ENCODE peak calls at places on chromosomes 4 and X, in seven cellular contexts. One of them, this sample, is unnamed.

GRCh38 chrX:151081016-151081415 is 95.4 kb upstream of the GPR50 start:
- DNase-seq in OCI-LY7: no peak
- DNase-seq in hepatocyte: no peak
- DNase-seq in neural progenitor cell: no peak
- DNase-seq in HCT116: no peak
- DNase-seq in GM23248: no peak
- DNase-seq in PC-3: no peak
- DNase-seq in this sample: peak

GRCh38 chrX:153981771-153982533 is 9.4 kb downstream of the TMEM187 start:
- DNase-seq in OCI-LY7: no peak
- DNase-seq in hepatocyte: no peak
- DNase-seq in neural progenitor cell: no peak
- DNase-seq in HCT116: no peak
- DNase-seq in GM23248: no peak
- DNase-seq in PC-3: no peak
- DNase-seq in this sample: no peak

GRCh38 chr4:150581206-150581605 is 745 bp upstream of the MAB21L2 start:
- DNase-seq in OCI-LY7: no peak
- DNase-seq in hepatocyte: no peak
- DNase-seq in neural progenitor cell: no peak
- DNase-seq in HCT116: no peak
- DNase-seq in GM23248: no peak
- DNase-seq in PC-3: no peak
- DNase-seq in this sample: no peak

GRCh38 chr4:2409381-2409783 is 9.1 kb downstream of the ZFYVE28 start:
- DNase-seq in OCI-LY7: no peak
- DNase-seq in hepatocyte: no peak
- DNase-seq in neural progenitor cell: no peak
- DNase-seq in HCT116: no peak
- DNase-seq in GM23248: no peak
- DNase-seq in PC-3: no peak
- DNase-seq in this sample: no peak

GRCh38 chr4:120842046-120842445 is 80.5 kb downstream of the PRDM5 start:
- DNase-seq in OCI-LY7: no peak
- DNase-seq in hepatocyte: no peak
- DNase-seq in neural progenitor cell: no peak
- DNase-seq in HCT116: no peak
- DNase-seq in GM23248: peak
- DNase-seq in PC-3: no peak
- DNase-seq in this sample: no peak

GRCh38 chr4:154230091-154230490 is 261.5 kb downstream of the DCHS2 start:
- DNase-seq in OCI-LY7: no peak
- DNase-seq in hepatocyte: no peak
- DNase-seq in neural progenitor cell: no peak
- DNase-seq in HCT116: no peak
- DNase-seq in GM23248: peak
- DNase-seq in PC-3: no peak
- DNase-seq in this sample: no peak

GRCh38 chrX:72202792-72203401 is 21.3 kb downstream of the PIN4 start:
- DNase-seq in OCI-LY7: no peak
- DNase-seq in hepatocyte: no peak
- DNase-seq in neural progenitor cell: no peak
- DNase-seq in HCT116: no peak
- DNase-seq in GM23248: no peak
- DNase-seq in PC-3: no peak
- DNase-seq in this sample: peak

GRCh38 chrX:340641-341423 is 22.2 kb upstream of the GTPBP6 start:
- DNase-seq in OCI-LY7: no peak
- DNase-seq in hepatocyte: no peak
- DNase-seq in neural progenitor cell: no peak
- DNase-seq in HCT116: no peak
- DNase-seq in GM23248: no peak
- DNase-seq in PC-3: no peak
- DNase-seq in this sample: no peak

GRCh38 chrX:51148848-51149247 is 183.8 kb upstream of the NUDT10 start:
- DNase-seq in OCI-LY7: peak
- DNase-seq in hepatocyte: peak
- DNase-seq in neural progenitor cell: peak
- DNase-seq in HCT116: peak
- DNase-seq in GM23248: no peak
- DNase-seq in PC-3: peak
- DNase-seq in this sample: peak

DNA sequence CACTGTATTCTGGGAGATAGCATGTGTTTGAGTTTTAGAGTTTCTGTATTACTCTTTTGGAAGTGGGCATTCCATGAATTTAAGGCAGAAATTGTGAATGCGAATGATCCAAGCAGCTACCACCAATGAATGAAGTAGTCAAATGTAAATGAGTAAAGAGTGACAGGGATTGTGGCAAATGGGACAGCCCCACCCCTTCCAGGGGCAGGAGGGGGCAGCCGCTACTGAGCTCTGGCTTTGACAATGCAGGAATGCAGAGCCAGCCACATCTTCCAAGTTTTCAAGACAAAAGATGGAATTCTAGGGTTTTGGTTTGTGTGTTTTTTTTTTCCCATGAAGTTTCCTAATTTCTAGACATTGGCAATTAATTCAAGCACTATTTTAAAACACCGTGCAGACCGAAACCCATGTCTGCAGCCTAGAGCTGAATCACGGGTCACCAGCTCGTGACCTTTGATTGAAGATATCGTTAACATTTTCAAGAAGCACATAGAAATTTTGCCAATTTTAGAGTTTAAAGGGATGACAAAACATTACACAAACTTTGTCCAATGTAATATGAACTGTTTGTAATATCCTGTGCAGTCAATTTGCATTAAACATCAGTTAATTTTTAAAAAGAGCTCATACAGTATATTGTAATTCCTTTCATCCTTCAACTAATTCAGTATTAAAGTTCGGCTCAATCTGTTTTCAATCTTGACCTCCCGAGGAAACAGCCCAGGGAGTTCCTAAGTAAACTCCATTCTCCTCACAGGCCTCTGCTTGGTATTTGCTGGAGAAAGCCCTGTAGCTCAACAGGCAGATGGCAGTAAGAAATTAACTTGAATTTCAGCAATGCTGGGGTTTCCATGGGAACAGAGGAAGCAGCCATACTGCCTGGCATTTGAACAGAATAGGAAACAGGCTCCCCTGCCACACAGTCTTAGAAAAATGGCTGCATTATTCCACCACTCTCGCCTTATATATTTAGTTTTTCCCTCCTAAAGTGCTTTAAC is 83.4 kb downstream of the UCHL1 start:
- DNase-seq in OCI-LY7: no peak
- DNase-seq in hepatocyte: peak
- DNase-seq in neural progenitor cell: peak
- DNase-seq in HCT116: no peak
- DNase-seq in GM23248: peak
- DNase-seq in PC-3: peak
- DNase-seq in this sample: peak
- TF ChIP-seq EZH2phosphoT487 in OCI-LY7: no peak
- TF ChIP-seq EZH2phosphoT487 in hepatocyte: no peak
- TF ChIP-seq EZH2phosphoT487 in neural progenitor cell: no peak
- TF ChIP-seq EZH2phosphoT487 in HCT116: no peak
- TF ChIP-seq EZH2phosphoT487 in GM23248: no peak
- TF ChIP-seq EZH2phosphoT487 in PC-3: no peak
- TF ChIP-seq EZH2phosphoT487 in this sample: no peak

GRCh38 chrX:47958943-47959342 is 44.8 kb downstream of the ZNF182 start:
- DNase-seq in OCI-LY7: peak
- DNase-seq in hepatocyte: peak
- DNase-seq in neural progenitor cell: no peak
- DNase-seq in HCT116: no peak
- DNase-seq in GM23248: peak
- DNase-seq in PC-3: peak
- DNase-seq in this sample: peak
- TF ChIP-seq EZH2phosphoT487 in OCI-LY7: no peak
- TF ChIP-seq EZH2phosphoT487 in hepatocyte: no peak
- TF ChIP-seq EZH2phosphoT487 in neural progenitor cell: no peak
- TF ChIP-seq EZH2phosphoT487 in HCT116: no peak
- TF ChIP-seq EZH2phosphoT487 in GM23248: no peak
- TF ChIP-seq EZH2phosphoT487 in PC-3: no peak
- TF ChIP-seq EZH2phosphoT487 in this sample: no peak

DNA sequence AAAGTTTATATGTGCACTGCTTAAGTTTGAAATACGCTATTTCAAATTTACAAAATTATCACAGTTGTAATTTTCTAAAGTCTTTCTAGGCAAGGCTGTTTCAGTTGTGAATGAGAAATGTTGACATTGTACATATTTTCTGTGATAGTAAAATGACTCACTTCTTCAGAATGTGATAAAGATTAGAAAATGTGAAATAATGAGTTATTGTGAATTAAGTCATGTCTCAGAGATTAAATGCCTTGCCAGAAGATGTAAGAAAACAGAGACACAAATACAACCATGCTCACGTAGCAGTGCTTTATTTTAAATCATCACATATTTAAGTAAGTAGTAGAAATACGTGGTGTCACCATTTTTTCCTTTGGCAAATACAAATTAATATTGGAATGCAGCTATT is 770 bp downstream of the CLCN4 start:
- DNase-seq in OCI-LY7: no peak
- DNase-seq in hepatocyte: no peak
- DNase-seq in neural progenitor cell: no peak
- DNase-seq in HCT116: no peak
- DNase-seq in GM23248: peak
- DNase-seq in PC-3: peak
- DNase-seq in this sample: no peak
- TF ChIP-seq EZH2phosphoT487 in OCI-LY7: no peak
- TF ChIP-seq EZH2phosphoT487 in hepatocyte: no peak
- TF ChIP-seq EZH2phosphoT487 in neural progenitor cell: no peak
- TF ChIP-seq EZH2phosphoT487 in HCT116: no peak
- TF ChIP-seq EZH2phosphoT487 in GM23248: no peak
- TF ChIP-seq EZH2phosphoT487 in PC-3: no peak
- TF ChIP-seq EZH2phosphoT487 in this sample: no peak

GRCh38 chrX:106036716-106037115 is 1.8 kb downstream of the SERPINA7 start:
- DNase-seq in OCI-LY7: no peak
- DNase-seq in hepatocyte: no peak
- DNase-seq in neural progenitor cell: no peak
- DNase-seq in HCT116: no peak
- DNase-seq in GM23248: no peak
- DNase-seq in PC-3: no peak
- DNase-seq in this sample: no peak

GRCh38 chrX:106038625-106039024 is at the start of gene SERPINA7:
- DNase-seq in OCI-LY7: no peak
- DNase-seq in hepatocyte: no peak
- DNase-seq in neural progenitor cell: no peak
- DNase-seq in HCT116: no peak
- DNase-seq in GM23248: no peak
- DNase-seq in PC-3: no peak
- DNase-seq in this sample: no peak

GRCh38 chrX:106037835-106038473 is 573 bp downstream of the SERPINA7 start:
- DNase-seq in OCI-LY7: no peak
- DNase-seq in hepatocyte: no peak
- DNase-seq in neural progenitor cell: no peak
- DNase-seq in HCT116: no peak
- DNase-seq in GM23248: no peak
- DNase-seq in PC-3: no peak
- DNase-seq in this sample: no peak

GRCh38 chrX:106042296-106042695 is 3.8 kb upstream of the SERPINA7 start:
- DNase-seq in OCI-LY7: no peak
- DNase-seq in hepatocyte: no peak
- DNase-seq in neural progenitor cell: no peak
- DNase-seq in HCT116: no peak
- DNase-seq in GM23248: no peak
- DNase-seq in PC-3: peak
- DNase-seq in this sample: no peak

GRCh38 chrX:106039920-106040319 is 1.4 kb upstream of the SERPINA7 start:
- DNase-seq in OCI-LY7: no peak
- DNase-seq in hepatocyte: peak
- DNase-seq in neural progenitor cell: peak
- DNase-seq in HCT116: peak
- DNase-seq in GM23248: no peak
- DNase-seq in PC-3: peak
- DNase-seq in this sample: peak
- TF ChIP-seq EZH2phosphoT487 in OCI-LY7: no peak
- TF ChIP-seq EZH2phosphoT487 in hepatocyte: no peak
- TF ChIP-seq EZH2phosphoT487 in neural progenitor cell: no peak
- TF ChIP-seq EZH2phosphoT487 in HCT116: no peak
- TF ChIP-seq EZH2phosphoT487 in GM23248: no peak
- TF ChIP-seq EZH2phosphoT487 in PC-3: no peak
- TF ChIP-seq EZH2phosphoT487 in this sample: no peak

DNA sequence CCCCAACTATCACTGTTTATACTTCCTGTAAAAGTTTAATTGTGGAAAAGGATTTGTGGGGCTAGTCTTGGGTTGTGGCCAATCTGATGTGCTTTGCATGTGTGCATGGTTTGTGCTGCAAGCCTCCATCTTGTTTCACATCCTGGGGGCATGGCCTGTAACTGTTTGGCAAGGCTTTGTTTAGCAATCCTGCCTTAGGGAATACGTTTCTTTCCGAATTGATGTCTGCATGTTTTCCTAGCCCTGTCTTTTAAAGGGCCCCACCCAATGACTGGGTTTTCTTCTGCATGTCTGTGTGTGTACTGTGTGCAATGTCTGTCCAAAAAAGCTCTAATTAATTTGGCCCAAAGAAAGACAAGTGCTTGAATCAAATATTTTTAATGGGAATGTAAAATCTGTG is 74.7 kb upstream of the MID1IP1 start:
- DNase-seq in OCI-LY7: no peak
- DNase-seq in hepatocyte: peak
- DNase-seq in neural progenitor cell: no peak
- DNase-seq in HCT116: no peak
- DNase-seq in GM23248: no peak
- DNase-seq in PC-3: no peak
- DNase-seq in this sample: no peak
- TF ChIP-seq EZH2phosphoT487 in OCI-LY7: no peak
- TF ChIP-seq EZH2phosphoT487 in hepatocyte: no peak
- TF ChIP-seq EZH2phosphoT487 in neural progenitor cell: no peak
- TF ChIP-seq EZH2phosphoT487 in HCT116: no peak
- TF ChIP-seq EZH2phosphoT487 in GM23248: no peak
- TF ChIP-seq EZH2phosphoT487 in PC-3: no peak
- TF ChIP-seq EZH2phosphoT487 in this sample: no peak

GRCh38 chr4:86512631-86513030 is 81.5 kb upstream of the PTPN13 start:
- DNase-seq in OCI-LY7: no peak
- DNase-seq in hepatocyte: no peak
- DNase-seq in neural progenitor cell: no peak
- DNase-seq in HCT116: no peak
- DNase-seq in GM23248: no peak
- DNase-seq in PC-3: peak
- DNase-seq in this sample: no peak

GRCh38 chr4:86511590-86511989 is 82.5 kb upstream of the PTPN13 start:
- DNase-seq in OCI-LY7: no peak
- DNase-seq in hepatocyte: no peak
- DNase-seq in neural progenitor cell: no peak
- DNase-seq in HCT116: no peak
- DNase-seq in GM23248: no peak
- DNase-seq in PC-3: no peak
- DNase-seq in this sample: no peak

GRCh38 chr4:86506591-86506990 is 87.5 kb upstream of the PTPN13 start:
- DNase-seq in OCI-LY7: no peak
- DNase-seq in hepatocyte: no peak
- DNase-seq in neural progenitor cell: no peak
- DNase-seq in HCT116: no peak
- DNase-seq in GM23248: no peak
- DNase-seq in PC-3: no peak
- DNase-seq in this sample: peak

GRCh38 chr4:86508436-86508835 is 85.7 kb upstream of the PTPN13 start:
- DNase-seq in OCI-LY7: no peak
- DNase-seq in hepatocyte: no peak
- DNase-seq in neural progenitor cell: no peak
- DNase-seq in HCT116: no peak
- DNase-seq in GM23248: peak
- DNase-seq in PC-3: peak
- DNase-seq in this sample: no peak
- TF ChIP-seq EZH2phosphoT487 in OCI-LY7: no peak
- TF ChIP-seq EZH2phosphoT487 in hepatocyte: no peak
- TF ChIP-seq EZH2phosphoT487 in neural progenitor cell: no peak
- TF ChIP-seq EZH2phosphoT487 in HCT116: no peak
- TF ChIP-seq EZH2phosphoT487 in GM23248: no peak
- TF ChIP-seq EZH2phosphoT487 in PC-3: no peak
- TF ChIP-seq EZH2phosphoT487 in this sample: no peak

GRCh38 chr4:8171941-8172924 is 13.6 kb upstream of the ABLIM2 start:
- DNase-seq in OCI-LY7: no peak
- DNase-seq in hepatocyte: no peak
- DNase-seq in neural progenitor cell: no peak
- DNase-seq in HCT116: no peak
- DNase-seq in GM23248: no peak
- DNase-seq in PC-3: no peak
- DNase-seq in this sample: no peak
- TF ChIP-seq EZH2phosphoT487 in OCI-LY7: no peak
- TF ChIP-seq EZH2phosphoT487 in hepatocyte: no peak
- TF ChIP-seq EZH2phosphoT487 in neural progenitor cell: no peak
- TF ChIP-seq EZH2phosphoT487 in HCT116: no peak
- TF ChIP-seq EZH2phosphoT487 in GM23248: no peak
- TF ChIP-seq EZH2phosphoT487 in PC-3: no peak
- TF ChIP-seq EZH2phosphoT487 in this sample: no peak